ENCODE peak calls at places on chromosomes 13 and 19, in nine cellular contexts. A is omental fat pad, K is OCI-LY7, W is suprapubic skin, Y is brain microvascular endothelial cell, P is psoas muscle, L is glutamatergic neuron, I is cardiac fibroblast, V is GM20000. X is an unnamed sample.

GRCh38 chr19:40733149-40733548 is 16.2 kb downstream of the ITPKC start:
- DNase-seq in P (no peak), Y (no peak), V (no peak), I (no peak), A (no peak), K (no peak), W (no peak), L (no peak), X (no peak)

GRCh38 chr13:113863511-113864302 is at the start of gene GAS6:
- DNase-seq in W (peak; percentile 76), K (no peak), P (peak; percentile 74), V (peak; percentile 77), Y (no peak), I (peak; percentile 35), A (peak; percentile 17), L (peak; percentile 70), X (no peak)

GRCh38 chr13:98216135-98216565 is 39.1 kb upstream of the RNF113B start:
- DNase-seq in P (peak; percentile 50), W (no peak), I (peak; percentile 84), K (no peak), A (no peak), Y (peak; percentile 90), L (no peak), V (no peak), X (no peak)

GRCh38 chr19:49781394-49781793 is 14.6 kb downstream of the AP2A1 start:
- DNase-seq in P (no peak), V (no peak), W (no peak), I (no peak), L (no peak), Y (no peak), A (no peak), K (no peak), X (no peak)

GRCh38 chr19:18294467-18294864 is 13.0 kb upstream of the JUND start:
- DNase-seq in W (peak; percentile 81), I (no peak), K (peak; percentile 61), Y (no peak), L (peak; percentile 51), P (peak; percentile 42), V (no peak), A (no peak), X (peak; percentile 75)

GRCh38 chr13:113669871-113670341 is 2.9 kb downstream of the GRK1 start:
- DNase-seq in V (no peak), L (peak; percentile 6), A (no peak), K (no peak), W (peak; percentile 40), P (no peak), Y (no peak), I (no peak), X (peak; percentile 19)

GRCh38 chr13:108342369-108343289 is 73.1 kb downstream of the TNFSF13B start:
- DNase-seq in Y (peak; percentile 22), P (no peak), I (peak; percentile 68), A (no peak), W (no peak), L (no peak), K (no peak), V (peak; percentile 16), X (no peak)

GRCh38 chr13:24688111-24688510 is 7.9 kb downstream of the ATP12A start:
- DNase-seq in L (no peak), A (no peak), I (no peak), P (no peak), Y (no peak), V (no peak), W (no peak), K (no peak), X (no peak)

GRCh38 chr13:31639443-31640163 is 99.7 kb upstream of the RXFP2 start:
- DNase-seq in W (no peak), I (peak; percentile 69), A (no peak), V (no peak), Y (no peak), K (no peak), P (no peak), L (no peak), X (no peak)

DNA sequence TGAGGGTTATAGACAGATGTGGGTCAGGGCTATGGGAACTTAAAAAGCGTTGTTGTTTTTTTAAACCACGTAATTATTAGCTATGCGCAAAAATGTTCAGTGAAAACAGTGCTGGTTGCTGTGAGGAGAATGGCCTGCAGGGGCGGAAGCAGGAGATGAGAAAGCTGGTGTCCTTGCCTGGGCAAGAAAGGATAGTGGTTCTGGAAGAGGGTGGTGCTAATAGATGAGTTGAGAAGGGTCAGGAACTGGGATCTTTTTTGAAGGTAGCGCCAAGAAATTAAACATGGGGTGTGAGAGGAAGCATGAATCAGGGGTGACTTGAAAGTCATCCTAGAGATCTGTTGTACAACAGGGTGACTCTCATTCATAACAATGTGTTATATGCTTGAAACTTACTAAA is 4.8 kb upstream of the SMG9 start:
- DNase-seq in P (no peak), A (no peak), K (peak; percentile 56), V (no peak), W (no peak), L (no peak), Y (peak; percentile 85), I (peak; percentile 90), X (no peak)
- TF ChIP-seq CTCF in P (no peak), A (no peak), K (peak; percentile 73), V (no peak), W (peak; percentile 13), L (no peak), Y (peak; percentile 82), I (peak; percentile 77), X (no peak)

DNA sequence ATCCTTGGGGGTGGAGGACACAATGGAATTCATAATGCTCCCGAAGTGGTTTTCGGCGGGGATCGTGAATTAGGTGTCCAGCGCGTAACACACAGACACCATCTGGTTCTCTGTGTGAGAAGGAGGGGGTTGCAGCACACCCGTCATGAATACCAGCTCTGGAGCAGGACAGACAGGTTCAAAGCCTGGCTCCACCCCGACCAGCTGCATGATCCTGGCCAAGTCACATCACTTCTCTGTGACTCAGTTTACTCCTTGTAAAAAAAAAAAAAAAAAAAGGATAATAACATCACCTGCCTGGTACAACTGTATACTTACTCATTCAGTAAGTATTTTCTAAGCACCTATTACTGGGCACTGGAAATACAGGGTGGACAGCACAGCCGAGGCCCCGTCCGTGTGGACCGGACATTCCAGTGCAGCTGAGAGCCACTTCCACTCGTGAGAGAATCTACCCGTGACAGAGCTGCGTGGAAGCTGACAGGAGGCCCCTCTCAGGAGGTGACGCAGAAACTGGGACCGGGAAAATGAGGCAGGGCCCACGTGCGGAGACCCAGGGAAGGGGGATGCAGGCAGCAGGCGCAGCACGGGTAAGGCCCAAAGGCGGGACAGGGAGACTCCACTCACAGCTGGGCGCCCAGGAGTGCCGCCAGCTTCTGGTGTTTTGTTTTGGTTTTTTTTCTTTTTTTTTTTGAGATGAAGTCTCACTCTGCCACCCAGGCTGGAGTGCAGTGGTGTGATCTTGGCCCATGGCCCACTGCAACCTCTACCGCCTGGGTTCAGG is 12.0 kb downstream of the RDH13 start:
- DNase-seq in W (no peak), V (no peak), A (no peak), Y (no peak), K (no peak), L (no peak), P (no peak), I (no peak), X (no peak)
- TF ChIP-seq CTCF in W (no peak), V (no peak), A (no peak), Y (no peak), K (no peak), L (no peak), P (no peak), I (no peak), X (no peak)

DNA sequence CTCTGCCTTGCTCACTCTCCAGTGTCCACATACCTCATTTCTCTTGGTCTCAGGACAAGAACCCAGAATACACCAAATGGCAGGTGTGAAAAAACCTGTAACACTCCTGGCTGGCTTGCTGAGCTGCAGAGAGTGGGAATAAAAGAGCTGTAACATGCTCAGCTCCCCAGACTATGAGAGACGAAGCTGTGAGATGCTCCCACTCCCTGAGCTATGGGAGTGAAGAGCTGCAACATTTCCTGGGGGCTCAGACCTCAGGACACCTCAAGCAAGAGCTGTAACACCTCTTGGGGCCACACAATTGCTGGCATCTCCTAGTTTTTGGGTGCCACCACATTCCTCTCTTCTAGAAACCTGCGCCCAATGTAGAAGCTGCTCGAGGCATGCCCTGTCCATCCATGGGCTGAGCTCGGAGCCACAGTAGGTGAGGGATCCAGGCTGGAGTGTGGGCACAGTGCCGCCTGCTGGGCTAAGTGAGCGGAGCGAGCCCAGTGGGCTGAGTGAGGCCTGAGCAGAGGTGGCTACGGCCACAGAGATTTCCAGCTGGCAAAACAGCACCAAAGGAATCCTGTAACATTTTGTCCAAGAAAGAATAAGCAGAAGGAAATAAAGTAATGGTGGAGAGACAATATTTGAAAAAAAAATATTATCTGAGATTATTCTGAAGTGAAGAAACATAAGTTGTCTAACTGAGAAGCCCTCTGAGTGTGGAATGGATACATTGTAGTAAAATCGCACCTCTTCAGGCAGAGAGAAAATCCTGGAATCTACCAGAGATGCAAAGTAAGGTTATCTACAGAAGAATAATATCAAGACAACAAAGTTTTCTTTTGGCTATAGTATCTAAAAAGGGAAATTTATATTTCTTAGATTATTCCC is 186.2 kb upstream of the PCDH9 start:
- DNase-seq in K (peak; percentile 5), A (no peak), I (peak; percentile 81), L (peak; percentile 83), Y (peak; percentile 43), V (no peak), P (no peak), W (no peak), X (no peak)
- TF ChIP-seq CTCF in K (peak; percentile 69), A (no peak), I (peak; percentile 99), L (peak; percentile 82), Y (peak; percentile 93), V (peak; percentile 43), P (no peak), W (no peak), X (no peak)

GRCh38 chr13:36815069-36815468 is 4.0 kb upstream of the RFXAP start:
- DNase-seq in L (no peak), V (no peak), I (peak; percentile 22), W (no peak), A (no peak), K (peak; percentile 45), P (no peak), Y (no peak), X (no peak)
- TF ChIP-seq CTCF in L (peak; percentile 32), V (peak; percentile 25), I (peak; percentile 49), W (no peak), A (no peak), K (peak; percentile 74), P (no peak), Y (peak; percentile 56), X (peak; percentile 61)

GRCh38 chr19:3343619-3344502 is 22.5 kb upstream of the NFIC start:
- DNase-seq in P (peak; percentile 87), K (peak; percentile 24), Y (peak; percentile 65), L (no peak), I (peak; percentile 88), A (peak; percentile 69), W (peak; percentile 94), V (no peak), X (peak; percentile 72)
- TF ChIP-seq CTCF in P (no peak), K (no peak), Y (no peak), L (no peak), I (no peak), A (no peak), W (peak; percentile 19), V (no peak), X (peak; percentile 50)

GRCh38 chr19:16328824-16329482 is 4.3 kb downstream of the KLF2 start:
- DNase-seq in P (no peak), K (peak; percentile 57), V (no peak), W (peak; percentile 72), Y (no peak), L (no peak), A (no peak), I (peak; percentile 57), X (no peak)
- TF ChIP-seq CTCF in P (no peak), K (peak; percentile 77), V (no peak), W (no peak), Y (peak; percentile 41), L (no peak), A (no peak), I (no peak), X (peak; percentile 34)

GRCh38 chr19:15737722-15738121 is at the start of gene OR10H3:
- DNase-seq in W (no peak), Y (no peak), I (no peak), P (no peak), K (no peak), A (no peak), V (no peak), L (no peak), X (no peak)
- TF ChIP-seq CTCF in W (no peak), Y (no peak), I (no peak), P (no peak), K (no peak), A (no peak), V (no peak), L (no peak), X (no peak)